ENCODE peak calls at places on chromosomes 12 and 14, in six cellular contexts. One of them, this sample, is unnamed.

GRCh38 chr14:23099212-23099861 is 4.0 kb downstream of the C14orf119 start:
- DNase-seq in NCI-H460: no peak
- DNase-seq in H1: no peak
- DNase-seq in activated CD4-positive, CD25-positive, alpha-beta regulatory T cell: no peak
- DNase-seq in LoVo: no peak
- DNase-seq in occipital lobe: no peak
- DNase-seq in this sample: no peak

GRCh38 chr12:6062427-6063378 is 61.8 kb downstream of the VWF start:
- DNase-seq in NCI-H460: peak; percentile 40
- DNase-seq in occipital lobe: peak; percentile 21
- DNase-seq in H1: peak; percentile 90
- DNase-seq in LoVo: peak; percentile 60
- DNase-seq in activated CD4-positive, CD25-positive, alpha-beta regulatory T cell: peak; percentile 23
- DNase-seq in this sample: peak; percentile 73

GRCh38 chr14:34051966-34052657 is 101.2 kb upstream of the EGLN3 start:
- DNase-seq in LoVo: peak; percentile 90
- DNase-seq in activated CD4-positive, CD25-positive, alpha-beta regulatory T cell: no peak
- DNase-seq in H1: no peak
- DNase-seq in occipital lobe: no peak
- DNase-seq in NCI-H460: no peak
- DNase-seq in this sample: peak; percentile 64

GRCh38 chr12:80186727-80187217 is 87.4 kb downstream of the OTOGL start:
- DNase-seq in H1: no peak
- DNase-seq in NCI-H460: peak; percentile 87
- DNase-seq in activated CD4-positive, CD25-positive, alpha-beta regulatory T cell: no peak
- DNase-seq in occipital lobe: peak; percentile 35
- DNase-seq in LoVo: peak; percentile 71
- DNase-seq in this sample: peak; percentile 94

GRCh38 chr12:54129028-54129903 is 59.5 kb downstream of the SMUG1 start:
- DNase-seq in NCI-H460: no peak
- DNase-seq in occipital lobe: no peak
- DNase-seq in H1: no peak
- DNase-seq in activated CD4-positive, CD25-positive, alpha-beta regulatory T cell: no peak
- DNase-seq in LoVo: no peak
- DNase-seq in this sample: no peak

GRCh38 chr14:53265025-53265424 is 111.9 kb upstream of the DDHD1 start:
- DNase-seq in NCI-H460: no peak
- DNase-seq in activated CD4-positive, CD25-positive, alpha-beta regulatory T cell: no peak
- DNase-seq in H1: no peak
- DNase-seq in occipital lobe: no peak
- DNase-seq in LoVo: no peak
- DNase-seq in this sample: no peak

GRCh38 chr12:128771681-128772080 is 52.1 kb downstream of the SLC15A4 start:
- DNase-seq in NCI-H460: no peak
- DNase-seq in H1: no peak
- DNase-seq in occipital lobe: no peak
- DNase-seq in LoVo: no peak
- DNase-seq in activated CD4-positive, CD25-positive, alpha-beta regulatory T cell: no peak
- DNase-seq in this sample: no peak

GRCh38 chr12:114853003-114853529 is 169.1 kb upstream of the TBX3 start:
- DNase-seq in occipital lobe: no peak
- DNase-seq in NCI-H460: no peak
- DNase-seq in LoVo: no peak
- DNase-seq in H1: no peak
- DNase-seq in activated CD4-positive, CD25-positive, alpha-beta regulatory T cell: no peak
- DNase-seq in this sample: no peak

GRCh38 chr14:23485311-23485710 is 15.8 kb downstream of the NGDN start:
- DNase-seq in LoVo: no peak
- DNase-seq in NCI-H460: no peak
- DNase-seq in H1: peak; percentile 47
- DNase-seq in activated CD4-positive, CD25-positive, alpha-beta regulatory T cell: no peak
- DNase-seq in occipital lobe: no peak
- DNase-seq in this sample: no peak

GRCh38 chr14:21940887-21941855 is 267.6 kb upstream of the OR4E1 start:
- DNase-seq in occipital lobe: no peak
- DNase-seq in H1: no peak
- DNase-seq in activated CD4-positive, CD25-positive, alpha-beta regulatory T cell: peak; percentile 0
- DNase-seq in NCI-H460: peak; percentile 49
- DNase-seq in LoVo: peak; percentile 39
- DNase-seq in this sample: peak; percentile 2

GRCh38 chr14:43877351-43877900 is 629.7 kb downstream of the FSCB start:
- DNase-seq in NCI-H460: no peak
- DNase-seq in occipital lobe: no peak
- DNase-seq in activated CD4-positive, CD25-positive, alpha-beta regulatory T cell: no peak
- DNase-seq in H1: no peak
- DNase-seq in LoVo: no peak
- DNase-seq in this sample: no peak

GRCh38 chr12:53324113-53324778 is 2.8 kb upstream of the AAAS start:
- DNase-seq in occipital lobe: no peak
- DNase-seq in H1: peak; percentile 60
- DNase-seq in activated CD4-positive, CD25-positive, alpha-beta regulatory T cell: peak; percentile 14
- DNase-seq in LoVo: no peak
- DNase-seq in NCI-H460: no peak
- DNase-seq in this sample: no peak

This sample was measured in astrocyte of the hippocampus.